ENCODE peak calls at places on chromosomes 6 and 20, in five cellular contexts. F is AG09309, O is NCI-H524, X is ovary, D is GM20000. L is an unnamed sample.

GRCh38 chr6:138105880-138106664 is 1.1 kb downstream of the PERP start:
- DNase-seq in F (no peak), D (no peak), O (peak; percentile 29), X (no peak), L (no peak)

GRCh38 chr6:165748390-165748789 is 85.3 kb upstream of the PDE10A start:
- DNase-seq in D (no peak), X (no peak), F (no peak), O (no peak), L (no peak)

GRCh38 chr6:139567095-139567494 is 192.6 kb upstream of the CITED2 start:
- DNase-seq in X (no peak), D (no peak), O (no peak), F (no peak), L (no peak)

GRCh38 chr20:43993552-43993951 is 78.9 kb downstream of the TOX2 start:
- DNase-seq in D (no peak), F (no peak), O (no peak), X (no peak), L (no peak)

GRCh38 chr6:159557046-159557445 is 136.0 kb downstream of the SOD2 start:
- DNase-seq in D (no peak), X (no peak), F (no peak), O (peak; percentile 24), L (no peak)

GRCh38 chr6:85997206-85997605 is 354.5 kb upstream of the SYNCRIP start:
- DNase-seq in X (no peak), O (no peak), D (no peak), F (no peak), L (no peak)

GRCh38 chr20:50876063-50876685 is 55.1 kb downstream of the ADNP start:
- DNase-seq in F (no peak), X (no peak), O (no peak), D (no peak), L (no peak)

GRCh38 chr20:15925376-15925775 is 647.9 kb downstream of the KIF16B start:
- DNase-seq in F (no peak), D (no peak), O (peak; percentile 89), X (no peak), L (no peak)

GRCh38 chr6:38133932-38134703 is 314.6 kb downstream of the ZFAND3 start:
- DNase-seq in X (no peak), O (no peak), D (no peak), F (no peak), L (no peak)

GRCh38 chr6:52213127-52213526 is 27.0 kb downstream of the IL17A start:
- DNase-seq in D (no peak), O (no peak), X (no peak), F (no peak), L (no peak)

GRCh38 chr6:5401845-5402738 is 140.8 kb downstream of the FARS2 start:
- DNase-seq in X (no peak), F (no peak), D (no peak), O (peak; percentile 18), L (no peak)

GRCh38 chr6:103707596-103708325 is 1152.0 kb downstream of the HACE1 start:
- DNase-seq in O (no peak), D (no peak), X (no peak), F (no peak), L (no peak)

GRCh38 chr20:48595495-48596475 is 232.0 kb downstream of the PREX1 start:
- DNase-seq in F (no peak), O (peak; percentile 13), D (no peak), X (no peak), L (peak; percentile 7)

GRCh38 chr6:71965404-71965803 is 79.1 kb downstream of the RIMS1 start:
- DNase-seq in F (no peak), D (no peak), X (no peak), O (peak; percentile 68), L (peak; percentile 52)

GRCh38 chr6:38436726-38437465 is 202.8 kb downstream of the BTBD9 start:
- DNase-seq in O (no peak), D (no peak), F (no peak), X (no peak), L (no peak)

GRCh38 chr6:125101656-125102055 is 51.9 kb upstream of the TPD52L1 start:
- DNase-seq in O (no peak), X (no peak), F (no peak), D (no peak), L (no peak)

GRCh38 chr6:135910943-135911618 is 59.6 kb downstream of the PDE7B start:
- DNase-seq in F (no peak), D (no peak), O (no peak), X (no peak), L (no peak)

GRCh38 chr6:130107710-130108109 is 89.3 kb downstream of the L3MBTL3 start:
- DNase-seq in X (no peak), D (no peak), F (no peak), O (peak; percentile 12), L (no peak)

GRCh38 chr6:41176189-41176588 is 13.3 kb upstream of the TREM2 start:
- DNase-seq in F (no peak), O (no peak), D (no peak), X (no peak), L (no peak)

L was measured in dorsolateral prefrontal cortex.